ENCODE peak calls at places on chromosomes 11 and 22, in nine cellular contexts. K is transverse colon, T is astrocyte of the spinal cord, A is GM23248, C is brain microvascular endothelial cell, W is mucosa of descending colon, F is Peyer's patch, S is fibroblast of pulmonary artery, J is A549. Y is an unnamed sample.

GRCh38 chr11:17697175-17697949 is 22.0 kb upstream of the MYOD1 start:
- DNase-seq in K (no peak), T (no peak), A (no peak), C (no peak), W (no peak), F (no peak), S (no peak), J (no peak), Y (no peak)

GRCh38 chr11:45048313-45048841 is 97.7 kb upstream of the TP53I11 start:
- DNase-seq in K (no peak), T (no peak), A (no peak), C (no peak), W (no peak), F (no peak), S (peak; percentile 83), J (no peak), Y (no peak)

GRCh38 chr11:16542353-16542752 is 186.0 kb upstream of the SOX6 start:
- DNase-seq in K (no peak), T (no peak), A (no peak), C (no peak), W (no peak), F (no peak), S (no peak), J (no peak), Y (no peak)

GRCh38 chr11:29527391-29527936 is 489.4 kb downstream of the KCNA4 start:
- DNase-seq in K (no peak), T (peak; percentile 69), A (peak; percentile 69), C (peak; percentile 79), W (no peak), F (no peak), S (peak; percentile 99), J (peak; percentile 65), Y (no peak)

GRCh38 chr11:31764766-31765165 is 46.4 kb downstream of the PAX6 start:
- DNase-seq in K (no peak), T (no peak), A (no peak), C (no peak), W (no peak), F (no peak), S (no peak), J (no peak), Y (no peak)

GRCh38 chr11:20672575-20672974 is 3.2 kb downstream of the NELL1 start:
- DNase-seq in K (no peak), T (no peak), A (no peak), C (no peak), W (no peak), F (no peak), S (peak; percentile 10), J (peak; percentile 20), Y (no peak)

GRCh38 chr11:14075118-14075601 is 112.6 kb downstream of the SPON1 start:
- DNase-seq in K (no peak), T (peak; percentile 35), A (peak; percentile 73), C (no peak), W (no peak), F (peak; percentile 33), S (no peak), J (no peak), Y (no peak)

GRCh38 chr11:4763096-4763495 is 6.6 kb downstream of the OR51F1 start:
- DNase-seq in K (no peak), T (no peak), A (no peak), C (no peak), W (no peak), F (no peak), S (no peak), J (no peak), Y (no peak)

GRCh38 chr22:30945653-30946052 is 22.9 kb downstream of the MORC2 start:
- DNase-seq in K (no peak), T (no peak), A (no peak), C (no peak), W (no peak), F (no peak), S (no peak), J (no peak), Y (no peak)

GRCh38 chr11:113289341-113290187 is 24.8 kb upstream of the TTC12 start:
- DNase-seq in K (peak; percentile 62), T (peak; percentile 39), A (peak; percentile 71), C (peak; percentile 37), W (peak; percentile 57), F (peak; percentile 36), S (peak; percentile 64), J (peak; percentile 32), Y (peak; percentile 64)

GRCh38 chr11:90630176-90630575 is 407.3 kb upstream of the CHORDC1 start:
- DNase-seq in K (no peak), T (no peak), A (no peak), C (no peak), W (no peak), F (no peak), S (no peak), J (no peak), Y (no peak)

GRCh38 chr11:69702239-69702668 is 1.6 kb downstream of the FGF19 start:
- DNase-seq in K (no peak), T (no peak), A (no peak), C (no peak), W (no peak), F (no peak), S (no peak), J (no peak), Y (no peak)

GRCh38 chr11:103035656-103036434 is 56.1 kb downstream of the DCUN1D5 start:
- DNase-seq in K (no peak), T (peak; percentile 84), A (peak; percentile 95), C (peak; percentile 88), W (peak; percentile 74), F (peak; percentile 22), S (peak; percentile 89), J (peak; percentile 69), Y (no peak)

DNA sequence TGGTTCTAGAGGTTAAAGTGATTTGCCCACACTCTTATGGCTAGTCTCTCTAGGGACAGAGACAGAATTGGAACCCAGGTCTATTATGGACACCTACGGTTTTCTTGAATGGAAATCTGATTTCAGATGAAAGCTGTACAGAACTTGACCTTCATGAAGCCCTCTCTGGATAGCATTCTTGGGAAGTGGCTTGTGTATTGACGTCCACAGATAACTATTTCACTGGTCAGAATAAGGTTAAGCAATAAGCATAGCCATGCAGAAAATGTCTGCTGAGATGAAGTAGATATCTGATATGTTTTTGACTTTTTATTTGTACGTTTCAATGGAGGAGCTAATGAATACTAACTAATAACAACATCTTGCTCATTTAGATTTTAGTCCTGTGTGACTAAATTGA is 1.1 kb downstream of the TLCD5 start:
- DNase-seq in K (no peak), T (peak; percentile 47), A (peak; percentile 83), C (peak; percentile 76), W (no peak), F (no peak), S (peak; percentile 76), J (peak; percentile 28), Y (no peak)
- H3K4me3 ChIP-seq in K (no peak overlapping the region), T (peak overlapping the region; percentile 61), A (peak overlapping the region; percentile 84), C (peak overlapping the region; percentile 65), W (no peak overlapping the region), F (no peak overlapping the region), S (peak overlapping the region; percentile 63), J (peak overlapping the region; percentile 72), Y (no peak overlapping the region)

GRCh38 chr11:12127206-12127898 is 17.0 kb downstream of the MICAL2 start:
- DNase-seq in K (no peak), T (no peak), A (no peak), C (no peak), W (no peak), F (no peak), S (no peak), J (no peak), Y (no peak)

GRCh38 chr11:12124306-12124705 is 13.9 kb downstream of the MICAL2 start:
- DNase-seq in K (no peak), T (no peak), A (no peak), C (no peak), W (no peak), F (no peak), S (no peak), J (no peak), Y (no peak)

GRCh38 chr11:12123799-12124198 is 13.4 kb downstream of the MICAL2 start:
- DNase-seq in K (no peak), T (no peak), A (peak; percentile 58), C (no peak), W (no peak), F (no peak), S (peak; percentile 50), J (no peak), Y (no peak)

GRCh38 chr11:12126352-12127019 is 16.1 kb downstream of the MICAL2 start:
- DNase-seq in K (no peak), T (peak; percentile 80), A (peak; percentile 93), C (peak; percentile 76), W (no peak), F (no peak), S (peak; percentile 88), J (no peak), Y (no peak)

GRCh38 chr11:12125609-12126149 is 15.3 kb downstream of the MICAL2 start:
- DNase-seq in K (no peak), T (no peak), A (peak; percentile 53), C (no peak), W (no peak), F (no peak), S (no peak), J (no peak), Y (no peak)
- H3K4me3 ChIP-seq in K (no peak overlapping the region), T (no peak overlapping the region), A (no peak overlapping the region), C (no peak overlapping the region), W (no peak overlapping the region), F (no peak overlapping the region), S (no peak overlapping the region), J (no peak overlapping the region), Y (no peak overlapping the region)

DNA sequence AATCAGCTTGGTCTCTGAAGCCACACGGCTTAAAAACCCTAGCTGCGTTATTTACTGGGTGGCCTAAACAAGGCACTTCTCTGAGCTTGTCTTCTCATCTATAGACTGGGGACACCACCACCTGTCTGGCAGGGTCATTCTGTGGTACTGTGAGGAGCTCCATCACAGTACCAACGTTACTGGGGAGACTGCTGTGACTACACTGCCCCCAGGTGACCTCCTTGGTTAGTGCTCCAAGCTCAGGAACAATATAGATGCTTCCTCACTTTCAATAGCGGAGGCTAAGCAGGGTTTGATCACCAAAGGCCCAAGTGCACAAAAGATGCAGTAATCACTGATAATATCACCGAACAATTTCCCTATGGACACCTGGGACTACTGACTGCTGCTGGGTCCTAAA is 18.9 kb downstream of the PRPF19 start:
- DNase-seq in K (peak; percentile 60), T (peak; percentile 65), A (peak; percentile 69), C (peak; percentile 60), W (peak; percentile 81), F (no peak), S (peak; percentile 73), J (peak; percentile 53), Y (no peak)
- H3K4me3 ChIP-seq in K (no peak overlapping the region), T (no peak overlapping the region), A (no peak overlapping the region), C (no peak overlapping the region), W (no peak overlapping the region), F (no peak overlapping the region), S (no peak overlapping the region), J (no peak overlapping the region), Y (no peak overlapping the region)

GRCh38 chr11:63958013-63958412 is 16.4 kb upstream of the COX8A start:
- DNase-seq in K (no peak), T (no peak), A (no peak), C (no peak), W (no peak), F (no peak), S (no peak), J (no peak), Y (no peak)

GRCh38 chr11:63951779-63952536 is 13.2 kb downstream of the NAA40 start:
- DNase-seq in K (no peak), T (no peak), A (peak; percentile 23), C (peak; percentile 9), W (no peak), F (peak; percentile 55), S (no peak), J (no peak), Y (no peak)

DNA sequence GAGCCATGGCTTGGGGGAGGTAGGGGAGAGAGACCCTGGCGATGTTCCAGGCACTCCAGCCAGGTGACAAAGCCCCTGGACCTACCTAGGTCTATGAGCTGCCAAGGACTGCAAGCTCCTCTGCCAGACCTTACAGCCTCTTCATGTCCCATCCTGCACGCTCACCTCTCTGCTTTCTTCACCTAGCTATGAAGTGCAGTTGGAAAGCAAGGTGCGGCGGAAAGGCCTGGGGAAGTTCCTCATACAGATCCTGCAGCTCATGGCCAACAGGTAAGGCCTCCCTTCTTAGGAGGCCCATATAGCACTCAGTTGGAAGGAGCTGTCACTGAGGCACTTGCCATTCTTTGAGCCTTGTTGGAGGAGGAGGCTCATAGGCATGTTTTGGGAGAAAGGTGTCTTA is 13.8 kb downstream of the NAA40 start:
- DNase-seq in K (no peak), T (no peak), A (no peak), C (no peak), W (no peak), F (no peak), S (no peak), J (no peak), Y (no peak)
- H3K4me3 ChIP-seq in K (no peak overlapping the region), T (no peak overlapping the region), A (no peak overlapping the region), C (no peak overlapping the region), W (no peak overlapping the region), F (no peak overlapping the region), S (no peak overlapping the region), J (no peak overlapping the region), Y (no peak overlapping the region)